ENCODE peak calls at places on chromosomes 16 and 17, in seven cellular contexts. W is breast epithelium, V is heart right ventricle, U is cardiac muscle cell, Z is fibroblast of lung, O is uterus, C is colonic mucosa. H is an unnamed sample. For H3K4me1, the result is how much of the 10 kb centered on the place peaks cover.

GRCh38 chr16:46885960-46886763 is 2.0 kb downstream of the GPT2 start:
- DNase-seq in W (no peak), V (no peak), U (peak), Z (peak), O (no peak), C (no peak), H (no peak)

GRCh38 chr17:78899361-78900260 is 3.4 kb downstream of the CEP295NL start:
- DNase-seq in W (no peak), V (peak), U (peak), Z (peak), O (no peak), C (no peak), H (no peak)

GRCh38 chr16:88983771-88984687 is 7.0 kb upstream of the CBFA2T3 start:
- DNase-seq in W (no peak), V (peak), U (no peak), Z (no peak), O (no peak), C (no peak), H (no peak)

GRCh38 chr16:67326472-67327309 is at the start of the genes KCTD19 and LRRC36:
- DNase-seq in W (peak), V (peak), U (peak), Z (peak), O (peak), C (peak), H (peak)

GRCh38 chr16:84144301-84144858 is 597 bp downstream of the HSDL1 start:
- DNase-seq in W (no peak), V (peak), U (peak), Z (peak), O (peak), C (peak), H (peak)

GRCh38 chr17:42683407-42684031 is 1.2 kb downstream of the CNTNAP1 start:
- DNase-seq in W (no peak), V (peak), U (no peak), Z (no peak), O (peak), C (no peak), H (no peak)

GRCh38 chr17:9472541-9472940 is 103.1 kb downstream of the STX8 start:
- DNase-seq in W (no peak), V (peak), U (no peak), Z (peak), O (peak), C (no peak), H (no peak)

GRCh38 chr16:22070361-22071351 is 21.7 kb upstream of the VWA3A start:
- DNase-seq in W (no peak), V (no peak), U (no peak), Z (peak), O (peak), C (no peak), H (no peak)

GRCh38 chr16:70738083-70738977 is 52.5 kb upstream of the MTSS2 start:
- DNase-seq in W (no peak), V (peak), U (peak), Z (peak), O (peak), C (no peak), H (no peak)

GRCh38 chr17:55344514-55344997 is 77.1 kb downstream of the MMD start:
- DNase-seq in W (no peak), V (no peak), U (no peak), Z (no peak), O (no peak), C (no peak), H (no peak)

GRCh38 chr16:66751135-66751991 is at the start of gene DYNC1LI2:
- DNase-seq in W (peak), V (peak), U (peak), Z (peak), O (peak), C (peak), H (peak)

GRCh38 chr17:21098934-21099687 is 27.7 kb upstream of the DHRS7B start:
- DNase-seq in W (no peak), V (peak), U (peak), Z (peak), O (peak), C (peak), H (peak)

GRCh38 chr16:54216268-54217187 is 70.1 kb downstream of the IRX3 start:
- DNase-seq in W (no peak), V (peak), U (peak), Z (peak), O (no peak), C (no peak), H (no peak)

GRCh38 chr17:72416905-72417304 is 296.1 kb downstream of the SOX9 start:
- DNase-seq in W (no peak), V (no peak), U (no peak), Z (no peak), O (no peak), C (no peak), H (no peak)

GRCh38 chr17:46971647-46972300 is 7.3 kb downstream of the RPRML start:
- DNase-seq in W (no peak), V (no peak), U (no peak), Z (no peak), O (no peak), C (no peak), H (peak)

GRCh38 chr17:42553866-42554249 is 1.1 kb downstream of the HSD17B1 start:
- DNase-seq in W (no peak), V (no peak), U (no peak), Z (no peak), O (no peak), C (no peak), H (no peak)

GRCh38 chr16:12637002-12637401 is 166.7 kb downstream of the CPPED1 start:
- DNase-seq in W (no peak), V (no peak), U (peak), Z (no peak), O (no peak), C (no peak), H (no peak)

GRCh38 chr16:28155293-28155692 is 56.5 kb downstream of the XPO6 start:
- DNase-seq in W (no peak), V (no peak), U (no peak), Z (peak), O (no peak), C (no peak), H (no peak)

GRCh38 chr17:76241205-76241539 is 879 bp upstream of the RNF157 start:
- DNase-seq in W (no peak), V (no peak), U (no peak), Z (peak), O (peak), C (no peak), H (peak)

GRCh38 chr16:86383488-86384262 is 126.7 kb upstream of the FOXF1 start:
- DNase-seq in W (no peak), V (no peak), U (no peak), Z (peak), O (no peak), C (no peak), H (no peak)

GRCh38 chr17:82444941-82445521 is 5.5 kb downstream of the CYBC1 start:
- DNase-seq in W (no peak), V (peak), U (no peak), Z (peak), O (no peak), C (no peak), H (peak)

GRCh38 chr16:7345423-7345822 is 12.8 kb downstream of the RBFOX1 start:
- DNase-seq in W (no peak), V (peak), U (no peak), Z (no peak), O (no peak), C (no peak), H (no peak)

GRCh38 chr17:7023576-7024401 is 939 bp downstream of the BCL6B start:
- DNase-seq in W (peak), V (peak), U (peak), Z (peak), O (peak), C (peak), H (peak)

GRCh38 chr17:48734328-48735056 is 5.9 kb upstream of the HOXB13 start:
- DNase-seq in W (no peak), V (no peak), U (no peak), Z (no peak), O (no peak), C (no peak), H (no peak)

GRCh38 chr16:15928261-15929104 is 20.9 kb upstream of the ABCC1 start:
- DNase-seq in W (no peak), V (no peak), U (no peak), Z (no peak), O (no peak), C (no peak), H (no peak)

GRCh38 chr16:73054732-73055481 is 7.0 kb upstream of the ZFHX3 start:
- DNase-seq in W (no peak), V (no peak), U (no peak), Z (peak), O (no peak), C (no peak), H (no peak)

GRCh38 chr16:54447606-54448440 is 161.2 kb upstream of the IRX3 start:
- DNase-seq in W (no peak), V (no peak), U (no peak), Z (peak), O (no peak), C (no peak), H (no peak)

GRCh38 chr16:49558451-49558850 is 184.8 kb downstream of the C16orf78 start:
- DNase-seq in W (no peak), V (no peak), U (no peak), Z (no peak), O (no peak), C (no peak), H (no peak)

GRCh38 chr17:17062866-17063265 is 20.6 kb downstream of the MPRIP start:
- DNase-seq in W (peak), V (no peak), U (no peak), Z (no peak), O (no peak), C (no peak), H (peak)

GRCh38 chr16:65044861-65045260 is 77.0 kb downstream of the CDH11 start:
- DNase-seq in W (no peak), V (no peak), U (no peak), Z (peak), O (no peak), C (no peak), H (no peak)

GRCh38 chr17:40992666-40993065 is 1.3 kb downstream of the KRTAP3-3 start:
- DNase-seq in W (no peak), V (no peak), U (no peak), Z (no peak), O (no peak), C (no peak), H (no peak)

GRCh38 chr16:21608647-21609328 is 9.4 kb downstream of the METTL9 start:
- DNase-seq in W (no peak), V (no peak), U (no peak), Z (no peak), O (no peak), C (no peak), H (no peak)

GRCh38 chr17:32341857-32342602 is at the start of gene C17orf75:
- DNase-seq in W (peak), V (peak), U (peak), Z (peak), O (peak), C (peak), H (peak)

GRCh38 chr16:84595052-84595481 is 22.8 kb downstream of the COTL1 start:
- DNase-seq in W (peak), V (no peak), U (no peak), Z (peak), O (peak), C (peak), H (no peak)

GRCh38 chr17:3529817-3530741 is 27.5 kb downstream of the TRPV3 start:
- DNase-seq in W (no peak), V (peak), U (peak), Z (peak), O (peak), C (peak), H (peak)
- H3K27ac ChIP-seq in W (no peak), V (peak), U (peak), Z (no peak), O (no peak), C (no peak), H (no peak)

GRCh38 chr17:2095536-2095910 is 40.6 kb downstream of the HIC1 start:
- DNase-seq in W (no peak), V (no peak), U (no peak), Z (no peak), O (no peak), C (no peak), H (peak)

GRCh38 chr17:2094891-2095535 is 40.1 kb downstream of the HIC1 start:
- DNase-seq in W (peak), V (peak), U (peak), Z (peak), O (peak), C (no peak), H (peak)

GRCh38 chr17:2090804-2091534 is 36.1 kb downstream of the HIC1 start:
- DNase-seq in W (no peak), V (peak), U (no peak), Z (peak), O (peak), C (peak), H (peak)

GRCh38 chr17:2092253-2092652 is 37.4 kb downstream of the HIC1 start:
- DNase-seq in W (no peak), V (no peak), U (no peak), Z (no peak), O (no peak), C (no peak), H (no peak)

DNA sequence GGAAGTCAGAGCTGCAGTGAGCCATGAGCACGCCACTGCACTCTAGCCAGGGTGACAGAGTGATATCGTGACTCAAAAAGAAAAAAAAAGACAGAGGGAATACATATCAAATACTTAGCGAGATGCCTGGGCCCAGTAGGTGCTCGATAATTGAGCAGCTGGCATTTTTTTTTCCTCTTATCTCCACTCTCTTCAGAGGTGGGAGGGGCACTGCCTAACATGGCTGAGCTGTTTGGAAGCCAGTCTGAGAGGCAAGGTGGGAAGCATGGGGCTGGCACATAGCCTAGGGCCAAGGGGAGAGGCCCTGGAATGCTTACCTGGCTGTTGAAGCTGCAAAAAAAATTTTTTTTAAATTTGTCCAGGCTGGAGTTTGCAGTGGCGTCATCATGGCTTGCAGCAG is 38.4 kb downstream of the HIC1 start:
- DNase-seq in W (no peak), V (no peak), U (no peak), Z (no peak), O (no peak), C (no peak), H (no peak)
- H3K4me1 ChIP-seq in W (under half), V (half or more), U (under half), Z (under half), O (under half), C (under half), H (under half)

GRCh38 chr17:12737740-12738469 is 51.4 kb upstream of the ARHGAP44 start:
- DNase-seq in W (no peak), V (no peak), U (no peak), Z (peak), O (no peak), C (no peak), H (no peak)

GRCh38 chr17:12738624-12739023 is 50.7 kb upstream of the ARHGAP44 start:
- DNase-seq in W (no peak), V (no peak), U (no peak), Z (no peak), O (no peak), C (no peak), H (no peak)

GRCh38 chr17:12739500-12739899 is 49.8 kb upstream of the ARHGAP44 start:
- DNase-seq in W (no peak), V (no peak), U (no peak), Z (no peak), O (no peak), C (no peak), H (no peak)

GRCh38 chr17:12734852-12735430 is 54.4 kb upstream of the ARHGAP44 start:
- DNase-seq in W (no peak), V (peak), U (peak), Z (no peak), O (no peak), C (no peak), H (no peak)

GRCh38 chr17:12736526-12736925 is 52.8 kb upstream of the ARHGAP44 start:
- DNase-seq in W (no peak), V (no peak), U (no peak), Z (no peak), O (no peak), C (no peak), H (no peak)
- TF ChIP-seq CTCF in W (no peak), V (no peak), U (no peak), Z (no peak), O (no peak), C (no peak), H (no peak)

DNA sequence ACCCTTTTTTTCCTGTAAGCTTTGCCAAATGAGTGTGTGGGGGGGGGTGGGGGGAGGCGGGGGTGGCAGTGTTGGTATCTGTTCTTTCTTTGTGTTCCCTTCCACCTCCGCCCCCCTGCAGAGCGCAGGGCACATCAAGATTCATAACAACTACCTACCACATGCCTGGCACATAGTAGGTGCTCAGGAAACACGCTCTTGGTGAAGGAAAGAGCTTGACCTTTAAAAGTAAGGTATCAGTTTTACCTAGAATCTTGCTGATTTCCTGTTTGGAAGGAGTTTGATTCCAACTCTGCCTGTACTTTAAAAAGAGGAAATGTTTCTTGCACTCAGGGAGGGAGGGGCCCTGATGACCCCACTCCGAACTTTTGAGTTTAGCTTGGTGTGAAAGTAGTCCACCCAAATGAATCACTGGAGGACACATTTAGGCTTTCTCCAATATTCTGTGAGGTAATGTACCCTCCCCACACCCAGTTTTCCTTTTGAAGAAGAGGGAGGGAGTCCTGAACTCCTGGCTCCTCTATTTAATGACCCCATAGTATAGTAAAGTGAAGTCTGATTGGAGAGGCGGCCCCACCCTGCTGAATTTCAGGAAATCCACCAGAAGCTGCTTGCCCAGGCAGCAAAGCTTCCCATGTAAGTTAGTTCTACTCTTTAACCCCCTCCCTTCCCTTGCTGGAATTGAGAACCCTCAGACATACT is 549 bp upstream of the FAM20A start:
- DNase-seq in W (no peak), V (no peak), U (no peak), Z (no peak), O (no peak), C (no peak), H (no peak)
- H3K27ac ChIP-seq in W (peak), V (peak), U (no peak), Z (no peak), O (peak), C (peak), H (no peak)

DNA sequence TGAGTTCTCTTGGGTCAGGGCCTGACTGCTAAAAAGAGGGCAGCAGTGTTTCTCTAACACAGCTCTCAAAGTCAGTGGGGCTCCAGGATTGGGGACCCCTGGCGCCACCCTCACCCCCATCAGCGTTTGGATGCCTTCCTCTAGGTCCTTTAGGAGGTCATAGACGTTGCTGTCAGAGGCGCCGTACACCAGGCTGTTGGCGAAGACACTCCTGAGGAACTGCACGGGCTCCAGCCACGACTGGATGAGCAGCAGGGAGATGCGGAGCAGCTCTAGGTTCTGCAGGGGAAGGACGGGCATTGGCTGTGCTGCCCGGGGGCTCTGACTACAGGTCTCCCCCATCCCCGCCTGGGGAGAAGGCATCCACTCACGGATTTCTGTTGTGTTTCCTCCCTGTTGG is 993 bp downstream of the GH1 start:
- DNase-seq in W (no peak), V (no peak), U (no peak), Z (no peak), O (no peak), C (no peak), H (no peak)
- H3K4me1 ChIP-seq in W (under half), V (under half), U (under half), Z (under half), O (under half), C (under half), H (under half)

GRCh38 chr17:57422574-57423164 is 166.3 kb downstream of the MSI2 start:
- DNase-seq in W (no peak), V (no peak), U (no peak), Z (peak), O (no peak), C (no peak), H (no peak)

GRCh38 chr17:57420674-57421392 is 164.5 kb downstream of the MSI2 start:
- DNase-seq in W (no peak), V (no peak), U (no peak), Z (no peak), O (peak), C (peak), H (no peak)

GRCh38 chr17:57418463-57419246 is 162.3 kb downstream of the MSI2 start:
- DNase-seq in W (no peak), V (no peak), U (peak), Z (no peak), O (no peak), C (no peak), H (no peak)

GRCh38 chr17:57421393-57421717 is 165.0 kb downstream of the MSI2 start:
- DNase-seq in W (no peak), V (no peak), U (no peak), Z (no peak), O (no peak), C (no peak), H (no peak)

GRCh38 chr17:57419940-57420522 is 163.7 kb downstream of the MSI2 start:
- DNase-seq in W (no peak), V (no peak), U (no peak), Z (no peak), O (no peak), C (no peak), H (no peak)
- TF ChIP-seq CTCF in W (no peak), V (no peak), U (no peak), Z (no peak), O (no peak), C (no peak), H (no peak)

H was measured in kidney.